ENCODE peak calls at places on chromosome 10, in nine cellular contexts. One of them, this sample, is unnamed.

GRCh38 chr10:97518601-97519043 is 19.9 kb downstream of the UBTD1 start:
- DNase-seq in left cardiac atrium: no peak
- DNase-seq in AG09319: no peak
- DNase-seq in T-helper 1 cell: no peak
- DNase-seq in RPMI8226: no peak
- DNase-seq in AG04450: no peak
- DNase-seq in iPS DF 6.9: no peak
- DNase-seq in PC-3: no peak
- DNase-seq in NCI-H1092: no peak
- DNase-seq in this sample: peak; percentile 62

GRCh38 chr10:95517536-95518454 is 43.4 kb downstream of the SORBS1 start:
- DNase-seq in left cardiac atrium: peak; percentile 37
- DNase-seq in AG09319: no peak
- DNase-seq in T-helper 1 cell: no peak
- DNase-seq in RPMI8226: no peak
- DNase-seq in AG04450: no peak
- DNase-seq in iPS DF 6.9: no peak
- DNase-seq in PC-3: peak; percentile 87
- DNase-seq in NCI-H1092: no peak
- DNase-seq in this sample: no peak

GRCh38 chr10:26627320-26627719 is 70.2 kb upstream of the PDSS1 start:
- DNase-seq in left cardiac atrium: no peak
- DNase-seq in AG09319: no peak
- DNase-seq in T-helper 1 cell: no peak
- DNase-seq in RPMI8226: no peak
- DNase-seq in AG04450: no peak
- DNase-seq in iPS DF 6.9: no peak
- DNase-seq in PC-3: peak; percentile 4
- DNase-seq in NCI-H1092: no peak
- DNase-seq in this sample: no peak

GRCh38 chr10:129694633-129695356 is 227.8 kb downstream of the MGMT start:
- DNase-seq in left cardiac atrium: peak; percentile 59
- DNase-seq in AG09319: no peak
- DNase-seq in T-helper 1 cell: no peak
- DNase-seq in RPMI8226: no peak
- DNase-seq in AG04450: no peak
- DNase-seq in iPS DF 6.9: no peak
- DNase-seq in PC-3: no peak
- DNase-seq in NCI-H1092: no peak
- DNase-seq in this sample: no peak

GRCh38 chr10:130363051-130363450 is 226.9 kb downstream of the GLRX3 start:
- DNase-seq in left cardiac atrium: no peak
- DNase-seq in AG09319: no peak
- DNase-seq in T-helper 1 cell: no peak
- DNase-seq in RPMI8226: no peak
- DNase-seq in AG04450: no peak
- DNase-seq in iPS DF 6.9: no peak
- DNase-seq in PC-3: no peak
- DNase-seq in NCI-H1092: no peak
- DNase-seq in this sample: no peak

GRCh38 chr10:9762966-9763656 is 1254.6 kb upstream of the CELF2 start:
- DNase-seq in left cardiac atrium: no peak
- DNase-seq in AG09319: peak; percentile 70
- DNase-seq in T-helper 1 cell: no peak
- DNase-seq in RPMI8226: no peak
- DNase-seq in AG04450: peak; percentile 52
- DNase-seq in iPS DF 6.9: no peak
- DNase-seq in PC-3: no peak
- DNase-seq in NCI-H1092: no peak
- DNase-seq in this sample: no peak

GRCh38 chr10:28906934-28907333 is 229.6 kb downstream of the BAMBI start:
- DNase-seq in left cardiac atrium: no peak
- DNase-seq in AG09319: no peak
- DNase-seq in T-helper 1 cell: no peak
- DNase-seq in RPMI8226: no peak
- DNase-seq in AG04450: no peak
- DNase-seq in iPS DF 6.9: no peak
- DNase-seq in PC-3: peak; percentile 51
- DNase-seq in NCI-H1092: no peak
- DNase-seq in this sample: no peak

GRCh38 chr10:79402951-79403350 is 42.5 kb downstream of the ZCCHC24 start:
- DNase-seq in left cardiac atrium: peak; percentile 17
- DNase-seq in AG09319: no peak
- DNase-seq in T-helper 1 cell: no peak
- DNase-seq in RPMI8226: peak; percentile 54
- DNase-seq in AG04450: no peak
- DNase-seq in iPS DF 6.9: no peak
- DNase-seq in PC-3: peak; percentile 77
- DNase-seq in NCI-H1092: no peak
- DNase-seq in this sample: no peak

GRCh38 chr10:28020080-28020860 is 21.4 kb upstream of the ODAD2 start:
- DNase-seq in left cardiac atrium: no peak
- DNase-seq in AG09319: no peak
- DNase-seq in T-helper 1 cell: no peak
- DNase-seq in RPMI8226: no peak
- DNase-seq in AG04450: no peak
- DNase-seq in iPS DF 6.9: no peak
- DNase-seq in PC-3: no peak
- DNase-seq in NCI-H1092: no peak
- DNase-seq in this sample: no peak

GRCh38 chr10:100293067-100293466 is 6.6 kb upstream of the BLOC1S2 start:
- DNase-seq in left cardiac atrium: no peak
- DNase-seq in AG09319: no peak
- DNase-seq in T-helper 1 cell: no peak
- DNase-seq in RPMI8226: no peak
- DNase-seq in AG04450: no peak
- DNase-seq in iPS DF 6.9: no peak
- DNase-seq in PC-3: no peak
- DNase-seq in NCI-H1092: no peak
- DNase-seq in this sample: no peak

GRCh38 chr10:43417950-43418768 is 9.2 kb upstream of the HNRNPF start:
- DNase-seq in left cardiac atrium: no peak
- DNase-seq in AG09319: no peak
- DNase-seq in T-helper 1 cell: peak; percentile 13
- DNase-seq in RPMI8226: no peak
- DNase-seq in AG04450: no peak
- DNase-seq in iPS DF 6.9: no peak
- DNase-seq in PC-3: no peak
- DNase-seq in NCI-H1092: no peak
- DNase-seq in this sample: no peak